ENCODE peak calls at places on chromosomes 7 and 10, in six cellular contexts. B, Z, K, H, V and O are unnamed samples.

GRCh38 chr7:7976677-7977076 is 8.1 kb downstream of the GLCCI1 start:
- DNase-seq in K (no peak), Z (no peak), V (no peak), H (no peak), B (no peak), O (no peak)

GRCh38 chr7:2576742-2577491 is 18.1 kb downstream of the IQCE start:
- DNase-seq in K (no peak), B (no peak), Z (no peak), V (no peak), H (no peak), O (peak)

GRCh38 chr10:89915021-89915420 is 213.6 kb downstream of the KIF20B start:
- DNase-seq in Z (no peak), V (no peak), H (no peak), B (no peak), K (no peak), O (no peak)

GRCh38 chr10:77478248-77478963 is 159.2 kb downstream of the KCNMA1 start:
- DNase-seq in H (peak), B (no peak), V (no peak), Z (peak), K (peak), O (no peak)

GRCh38 chr10:7874864-7875263 is 56.6 kb downstream of the TAF3 start:
- DNase-seq in H (no peak), Z (no peak), B (no peak), V (no peak), K (no peak), O (no peak)

GRCh38 chr10:103663802-103664201 is 170.3 kb downstream of the NEURL1 start:
- DNase-seq in H (no peak), Z (peak), K (no peak), B (no peak), V (no peak), O (peak)

GRCh38 chr7:102413611-102414010 is 17.4 kb downstream of the PRKRIP1 start:
- DNase-seq in Z (no peak), V (no peak), K (no peak), B (no peak), H (no peak), O (no peak)

GRCh38 chr10:63503395-63503794 is 17.8 kb upstream of the REEP3 start:
- DNase-seq in V (no peak), H (no peak), Z (peak), B (no peak), K (no peak), O (no peak)

GRCh38 chr7:115227473-115228235 is 305.8 kb downstream of the MDFIC start:
- DNase-seq in K (no peak), Z (no peak), V (no peak), H (no peak), B (no peak), O (no peak)

GRCh38 chr7:55427800-55428199 is 62.7 kb downstream of the LANCL2 start:
- DNase-seq in K (peak), B (no peak), Z (no peak), H (no peak), V (no peak), O (no peak)

GRCh38 chr7:120987280-120987679 is 1.2 kb upstream of the CPED1 start:
- DNase-seq in Z (no peak), K (no peak), B (no peak), V (no peak), H (no peak), O (no peak)

GRCh38 chr10:7988985-7989384 is 65.5 kb upstream of the GATA3 start:
- DNase-seq in Z (no peak), H (no peak), V (no peak), K (peak), B (no peak), O (no peak)

GRCh38 chr7:18019562-18019961 is 8.1 kb downstream of the PRPS1L1 start:
- DNase-seq in K (peak), B (no peak), H (peak), V (no peak), Z (peak), O (no peak)

GRCh38 chr10:25902002-25902401 is 32.0 kb upstream of the MYO3A start:
- DNase-seq in K (no peak), H (no peak), V (no peak), Z (no peak), B (no peak), O (no peak)

GRCh38 chr7:28032738-28033380 is 147.7 kb downstream of the JAZF1 start:
- DNase-seq in V (no peak), K (peak), Z (no peak), B (no peak), H (no peak), O (no peak)

GRCh38 chr10:95451150-95451549 is 110.0 kb downstream of the SORBS1 start:
- DNase-seq in K (no peak), Z (peak), B (no peak), V (no peak), H (no peak), O (no peak)

GRCh38 chr10:88401671-88402347 is 181.3 kb downstream of the RNLS start:
- DNase-seq in K (no peak), H (peak), B (no peak), V (no peak), Z (peak), O (no peak)

GRCh38 chr10:6612371-6612770 is 32.3 kb upstream of the PRKCQ start:
- DNase-seq in K (no peak), B (no peak), Z (no peak), V (no peak), H (no peak), O (no peak)

GRCh38 chr7:156021476-156021875 is 209.2 kb upstream of the SHH start:
- DNase-seq in Z (no peak), B (no peak), V (no peak), K (no peak), H (no peak), O (no peak)

GRCh38 chr7:132193898-132194297 is 382.4 kb downstream of the PLXNA4 start:
- DNase-seq in Z (no peak), H (no peak), K (no peak), V (no peak), B (no peak), O (no peak)

GRCh38 chr10:27893320-27894014 is 105.4 kb downstream of the ODAD2 start:
- DNase-seq in K (no peak), B (no peak), Z (peak), V (no peak), H (peak), O (no peak)

GRCh38 chr10:61356342-61356741 is 96.8 kb downstream of the TMEM26 start:
- DNase-seq in H (no peak), K (no peak), V (no peak), B (no peak), Z (no peak), O (no peak)

GRCh38 chr7:115630049-115630448 is 400.5 kb downstream of the TFEC start:
- DNase-seq in H (no peak), K (no peak), V (no peak), B (no peak), Z (no peak), O (no peak)

GRCh38 chr7:135930565-135931423 is 46.4 kb downstream of the MTPN start:
- DNase-seq in V (no peak), H (peak), B (no peak), Z (peak), K (peak), O (no peak)

GRCh38 chr7:96080021-96080420 is 241.9 kb downstream of the SLC25A13 start:
- DNase-seq in Z (no peak), V (no peak), B (no peak), H (no peak), K (no peak), O (no peak)

GRCh38 chr7:1909476-1909875 is 239.4 kb downstream of the ELFN1 start:
- DNase-seq in Z (no peak), K (no peak), H (no peak), B (no peak), V (no peak), O (no peak)